ENCODE peak calls at places on chromosomes 1 and 21, in six cellular contexts. Q is hippocampal formation; O is AG20443; C is CD4-positive, alpha-beta T cell; B is psoas muscle; T is cardiac muscle cell. S is an unnamed sample.
A peak's percentile ranks its signal among the peaks of the same experiment; 100 is the strongest.

GRCh38 chr1:22745675-22746585 is 35.3 kb downstream of the EPHB2 start:
- DNase-seq in Q (no peak), O (peak; percentile 37), C (no peak), B (no peak), T (no peak), S (no peak)

GRCh38 chr1:238642231-238642630 is 744.1 kb upstream of the CHRM3 start:
- DNase-seq in Q (no peak), O (no peak), C (no peak), B (no peak), T (no peak), S (no peak)

GRCh38 chr1:228898582-228898992 is 163.3 kb downstream of the RHOU start:
- DNase-seq in Q (no peak), O (no peak), C (no peak), B (no peak), T (peak; percentile 25), S (no peak)

GRCh38 chr1:53605181-53605580 is 133.8 kb downstream of the GLIS1 start:
- DNase-seq in Q (no peak), O (no peak), C (no peak), B (no peak), T (no peak), S (no peak)

GRCh38 chr1:17347769-17348592 is 24.0 kb upstream of the PADI6 start:
- DNase-seq in Q (no peak), O (peak; percentile 36), C (no peak), B (no peak), T (no peak), S (no peak)

GRCh38 chr1:66711420-66711819 is 40.8 kb upstream of the DYNLT5 start:
- DNase-seq in Q (no peak), O (peak; percentile 53), C (no peak), B (no peak), T (no peak), S (no peak)

GRCh38 chr21:19510653-19511052 is 1107.1 kb upstream of the TMPRSS15 start:
- DNase-seq in Q (no peak), O (no peak), C (no peak), B (no peak), T (no peak), S (no peak)

GRCh38 chr1:10378071-10378841 is 20.6 kb upstream of the PGD start:
- DNase-seq in Q (no peak), O (peak; percentile 24), C (no peak), B (no peak), T (no peak), S (peak; percentile 17)

GRCh38 chr1:14958249-14959215 is 195.0 kb upstream of the TMEM51 start:
- DNase-seq in Q (no peak), O (no peak), C (no peak), B (no peak), T (no peak), S (no peak)

GRCh38 chr21:38911523-38912354 is 106.0 kb downstream of the ETS2 start:
- DNase-seq in Q (no peak), O (no peak), C (no peak), B (no peak), T (no peak), S (no peak)

GRCh38 chr1:13723810-13724209 is 23.8 kb downstream of the PRDM2 start:
- DNase-seq in Q (no peak), O (peak; percentile 38), C (no peak), B (no peak), T (no peak), S (no peak)

GRCh38 chr1:33036051-33036525 is 595 bp downstream of the AK2 start:
- DNase-seq in Q (no peak), O (peak; percentile 24), C (no peak), B (no peak), T (no peak), S (no peak)

GRCh38 chr1:71081697-71082080 is 854 bp upstream of the ZRANB2 start:
- DNase-seq in Q (no peak), O (no peak), C (no peak), B (no peak), T (peak; percentile 2), S (peak; percentile 75)

GRCh38 chr1:202540448-202540847 is 169.8 kb downstream of the SYT2 start:
- DNase-seq in Q (no peak), O (no peak), C (no peak), B (no peak), T (no peak), S (no peak)

GRCh38 chr1:19250629-19251304 is 557 bp downstream of the EMC1 start:
- DNase-seq in Q (no peak), O (no peak), C (no peak), B (no peak), T (no peak), S (no peak)

GRCh38 chr1:12580054-12580887 is 37.7 kb downstream of the DHRS3 start:
- DNase-seq in Q (no peak), O (peak; percentile 76), C (no peak), B (peak; percentile 81), T (no peak), S (no peak)

GRCh38 chr1:214372092-214372491 is 91.1 kb downstream of the SMYD2 start:
- DNase-seq in Q (no peak), O (no peak), C (no peak), B (no peak), T (no peak), S (peak; percentile 71)

GRCh38 chr21:35284199-35284598 is 235.1 kb upstream of the RUNX1 start:
- DNase-seq in Q (no peak), O (peak; percentile 32), C (no peak), B (peak; percentile 60), T (no peak), S (peak; percentile 52)

GRCh38 chr1:109762821-109763645 is 690 bp downstream of the EPS8L3 start:
- DNase-seq in Q (no peak), O (peak; percentile 61), C (no peak), B (peak; percentile 12), T (no peak), S (no peak)

GRCh38 chr21:34536820-34537219 is 24.8 kb upstream of the KCNE1 start:
- DNase-seq in Q (no peak), O (no peak), C (no peak), B (no peak), T (no peak), S (no peak)

GRCh38 chr1:99180343-99180808 is 83.9 kb upstream of the PLPPR4 start:
- DNase-seq in Q (peak; percentile 64), O (peak; percentile 63), C (peak; percentile 56), B (no peak), T (peak; percentile 81), S (no peak)

GRCh38 chr21:32278518-32279376 is at the start of gene MIS18A:
- DNase-seq in Q (peak; percentile 91), O (peak; percentile 100), C (peak; percentile 98), B (peak; percentile 98), T (peak; percentile 97), S (peak; percentile 84)

GRCh38 chr21:43906585-43907370 is 41.8 kb downstream of the AGPAT3 start:
- DNase-seq in Q (no peak), O (no peak), C (no peak), B (no peak), T (no peak), S (no peak)

GRCh38 chr1:113859478-113860175 is 11.9 kb downstream of the PTPN22 start:
- DNase-seq in Q (no peak), O (no peak), C (no peak), B (no peak), T (no peak), S (no peak)

S was measured in posterior cingulate gyrus.